ENCODE peak calls at places on chromosome 12, in five cellular contexts. A is glutamatergic neuron, F is GM23248, D is heart left ventricle, G is T-helper 1 cell. W is an unnamed sample.

GRCh38 chr12:112843272-112843671 is 51.7 kb downstream of the RPH3A start:
- DNase-seq in A (peak; percentile 64), F (no peak), D (no peak), G (no peak), W (peak; percentile 61)

GRCh38 chr12:75944097-75944904 is 87.3 kb downstream of the PHLDA1 start:
- DNase-seq in A (no peak), F (peak; percentile 90), D (no peak), G (no peak), W (peak; percentile 90)

GRCh38 chr12:116469344-116469743 is 89.8 kb upstream of the MAP1LC3B2 start:
- DNase-seq in A (no peak), F (no peak), D (no peak), G (no peak), W (no peak)

GRCh38 chr12:121888478-121889266 is at the start of gene PSMD9:
- DNase-seq in A (peak; percentile 99), F (peak; percentile 99), D (peak; percentile 98), G (peak; percentile 97), W (peak; percentile 94)

GRCh38 chr12:3035815-3036702 is 41.1 kb upstream of the TSPAN9 start:
- DNase-seq in A (no peak), F (peak; percentile 45), D (no peak), G (no peak), W (no peak)

GRCh38 chr12:96571101-96571862 is 81.9 kb downstream of the CFAP54 start:
- DNase-seq in A (no peak), F (no peak), D (no peak), G (no peak), W (no peak)

GRCh38 chr12:109200825-109201495 is 84.6 kb downstream of the ACACB start:
- DNase-seq in A (no peak), F (no peak), D (no peak), G (no peak), W (no peak)

GRCh38 chr12:63086149-63086915 is 64.7 kb downstream of the AVPR1A start:
- DNase-seq in A (no peak), F (no peak), D (no peak), G (no peak), W (no peak)

GRCh38 chr12:91276529-91276928 is 93.9 kb upstream of the DCN start:
- DNase-seq in A (no peak), F (no peak), D (no peak), G (no peak), W (no peak)

GRCh38 chr12:1697253-1697652 is 6.4 kb downstream of the ADIPOR2 start:
- DNase-seq in A (no peak), F (peak; percentile 10), D (no peak), G (no peak), W (no peak)

GRCh38 chr12:13223176-13223806 is 26.8 kb downstream of the EMP1 start:
- DNase-seq in A (no peak), F (peak; percentile 88), D (no peak), G (no peak), W (peak; percentile 93)

GRCh38 chr12:65721541-65722190 is 102.6 kb upstream of the HMGA2 start:
- DNase-seq in A (no peak), F (no peak), D (no peak), G (no peak), W (no peak)

GRCh38 chr12:16984484-16984883 is 378.5 kb upstream of the LMO3 start:
- DNase-seq in A (no peak), F (no peak), D (no peak), G (no peak), W (no peak)

GRCh38 chr12:29234965-29235364 is 85.9 kb downstream of the FAR2 start:
- DNase-seq in A (no peak), F (peak; percentile 34), D (no peak), G (no peak), W (no peak)

GRCh38 chr12:113103756-113104450 is 31.7 kb downstream of the RASAL1 start:
- DNase-seq in A (no peak), F (no peak), D (no peak), G (peak; percentile 63), W (no peak)

GRCh38 chr12:89251326-89252237 is 100.7 kb downstream of the DUSP6 start:
- DNase-seq in A (no peak), F (no peak), D (no peak), G (no peak), W (no peak)

GRCh38 chr12:1804545-1805332 is 15.6 kb upstream of the LRTM2 start:
- DNase-seq in A (peak; percentile 86), F (peak; percentile 93), D (peak; percentile 91), G (peak; percentile 76), W (peak; percentile 86)

GRCh38 chr12:105742567-105742874 is 396.2 kb downstream of the NUAK1 start:
- DNase-seq in A (no peak), F (peak; percentile 30), D (no peak), G (no peak), W (no peak)

GRCh38 chr12:108696111-108696995 is 35.0 kb downstream of the CORO1C start:
- DNase-seq in A (no peak), F (peak; percentile 98), D (no peak), G (no peak), W (peak; percentile 97)

GRCh38 chr12:20314325-20314724 is 54.0 kb upstream of the PDE3A start:
- DNase-seq in A (no peak), F (peak; percentile 75), D (no peak), G (no peak), W (no peak)

GRCh38 chr12:18054925-18055324 is 35.1 kb downstream of the RERGL start:
- DNase-seq in A (no peak), F (no peak), D (no peak), G (no peak), W (peak; percentile 6)

GRCh38 chr12:95625012-95625411 is 73.7 kb upstream of the USP44 start:
- DNase-seq in A (no peak), F (no peak), D (no peak), G (no peak), W (no peak)

GRCh38 chr12:6458281-6459003 is 6.6 kb downstream of the TAPBPL start:
- DNase-seq in A (no peak), F (no peak), D (no peak), G (no peak), W (no peak)

GRCh38 chr12:90908465-90908864 is 46.5 kb downstream of the CCER1 start:
- DNase-seq in A (no peak), F (peak; percentile 75), D (no peak), G (no peak), W (peak; percentile 59)

GRCh38 chr12:50187084-50187900 is 20.1 kb upstream of the CERS5 start:
- DNase-seq in A (no peak), F (peak; percentile 90), D (no peak), G (no peak), W (peak; percentile 66)

GRCh38 chr12:78880078-78880477 is 15.5 kb downstream of the SYT1 start:
- DNase-seq in A (no peak), F (peak; percentile 14), D (no peak), G (no peak), W (peak; percentile 39)

GRCh38 chr12:2998789-2999264 is 39.6 kb downstream of the TEAD4 start:
- DNase-seq in A (peak; percentile 71), F (peak; percentile 96), D (peak; percentile 81), G (no peak), W (peak; percentile 42)

GRCh38 chr12:130434560-130434959 is 96.9 kb downstream of the PIWIL1 start:
- DNase-seq in A (no peak), F (no peak), D (no peak), G (no peak), W (no peak)

GRCh38 chr12:47082963-47083621 is 3.3 kb upstream of the AMIGO2 start:
- DNase-seq in A (no peak), F (peak; percentile 95), D (no peak), G (no peak), W (peak; percentile 96)

GRCh38 chr12:106976668-106977067 is 10.3 kb downstream of the MTERF2 start:
- DNase-seq in A (no peak), F (no peak), D (no peak), G (no peak), W (no peak)

GRCh38 chr12:44379827-44380226 is 496.3 kb downstream of the NELL2 start:
- DNase-seq in A (no peak), F (no peak), D (no peak), G (no peak), W (no peak)

GRCh38 chr12:131775124-131775903 is 52.9 kb upstream of the MMP17 start:
- DNase-seq in A (no peak), F (peak; percentile 26), D (no peak), G (no peak), W (peak; percentile 61)

GRCh38 chr12:115920395-115921183 is 356.9 kb downstream of the MED13L start:
- DNase-seq in A (no peak), F (peak; percentile 32), D (no peak), G (no peak), W (no peak)

GRCh38 chr12:47811581-47812484 is 7.9 kb downstream of the HDAC7 start:
- DNase-seq in A (no peak), F (peak; percentile 92), D (peak; percentile 58), G (no peak), W (no peak)

GRCh38 chr12:108185002-108185401 is 55.9 kb downstream of the WSCD2 start:
- DNase-seq in A (no peak), F (no peak), D (no peak), G (no peak), W (no peak)

GRCh38 chr12:47032644-47033043 is 46.8 kb upstream of the PCED1B start:
- DNase-seq in A (no peak), F (peak; percentile 81), D (no peak), G (no peak), W (peak; percentile 63)